ENCODE peak calls at places on chromosomes 1 and 21, in six cellular contexts. X is lower lobe of right lung, J is fibroblast of the aortic adventitia, E is cardiac fibroblast, B is HCT116, K is stomach. P is an unnamed sample.

GRCh38 chr1:11650331-11650991 is 3.8 kb downstream of the FBXO2 start:
- DNase-seq in E (peak; percentile 78), B (peak; percentile 38), J (peak; percentile 50), K (peak; percentile 89), X (peak; percentile 90), P (no peak)

GRCh38 chr1:157952601-157953000 is 40.8 kb upstream of the KIRREL1 start:
- DNase-seq in B (no peak), E (no peak), X (no peak), J (no peak), K (no peak), P (no peak)

GRCh38 chr21:42431196-42431595 is 27.5 kb downstream of the UBASH3A start:
- DNase-seq in X (no peak), K (no peak), J (no peak), E (no peak), B (no peak), P (no peak)

GRCh38 chr1:228698017-228698329 is 37.3 kb upstream of the RHOU start:
- DNase-seq in B (no peak), J (no peak), E (no peak), K (no peak), X (no peak), P (no peak)

GRCh38 chr1:45001011-45001481 is 10.1 kb downstream of the HECTD3 start:
- DNase-seq in J (no peak), X (peak; percentile 75), B (no peak), E (no peak), K (peak; percentile 43), P (no peak)

GRCh38 chr1:57623039-57623790 is 199.4 kb upstream of the DAB1 start:
- DNase-seq in X (no peak), E (peak; percentile 42), J (no peak), K (no peak), B (no peak), P (no peak)

GRCh38 chr1:93701619-93702018 is 20.0 kb upstream of the BCAR3 start:
- DNase-seq in K (peak; percentile 50), X (no peak), B (peak; percentile 97), E (peak; percentile 81), J (peak; percentile 92), P (no peak)

GRCh38 chr1:227661495-227661894 is 73.6 kb downstream of the JMJD4 start:
- DNase-seq in J (no peak), E (no peak), X (no peak), K (no peak), B (no peak), P (no peak)

GRCh38 chr21:46127239-46128105 is 27.9 kb downstream of the FTCD start:
- DNase-seq in X (peak; percentile 40), B (no peak), E (no peak), K (no peak), J (no peak), P (no peak)

GRCh38 chr1:198019126-198019525 is 102.0 kb downstream of the LHX9 start:
- DNase-seq in B (no peak), J (no peak), K (no peak), X (no peak), E (no peak), P (no peak)

GRCh38 chr1:246566808-246567154 is 525 bp downstream of the CNST start:
- DNase-seq in K (no peak), X (no peak), J (no peak), E (peak; percentile 45), B (no peak), P (no peak)

GRCh38 chr1:189977184-189977583 is 500.5 kb downstream of the BRINP3 start:
- DNase-seq in E (no peak), B (no peak), J (no peak), K (no peak), X (no peak), P (no peak)

GRCh38 chr1:222068937-222069336 is 327.0 kb upstream of the DUSP10 start:
- DNase-seq in J (no peak), B (no peak), X (no peak), K (no peak), E (no peak), P (no peak)

GRCh38 chr1:71093938-71094337 is 13.1 kb upstream of the ZRANB2 start:
- DNase-seq in E (peak; percentile 54), B (no peak), X (no peak), K (no peak), J (peak; percentile 61), P (no peak)

GRCh38 chr1:82162526-82163420 is 362.0 kb downstream of the ADGRL2 start:
- DNase-seq in E (no peak), X (no peak), J (no peak), B (no peak), K (no peak), P (no peak)

GRCh38 chr21:41802684-41803083 is 35.8 kb upstream of the RIPK4 start:
- DNase-seq in B (no peak), J (peak; percentile 48), X (no peak), K (no peak), E (peak; percentile 7), P (no peak)

GRCh38 chr21:27743971-27744564 is 777.2 kb upstream of the ADAMTS5 start:
- DNase-seq in E (no peak), K (no peak), X (peak; percentile 38), J (no peak), B (no peak), P (no peak)

GRCh38 chr1:14443164-14443787 is 155.2 kb upstream of the KAZN start:
- DNase-seq in B (no peak), X (no peak), K (no peak), J (no peak), E (no peak), P (no peak)

GRCh38 chr21:45989355-45990048 is 7.9 kb downstream of the COL6A1 start:
- DNase-seq in X (peak; percentile 38), E (no peak), J (no peak), B (no peak), K (peak; percentile 21), P (no peak)

GRCh38 chr1:63322248-63322943 is at the start of gene FOXD3:
- DNase-seq in J (peak; percentile 35), K (peak; percentile 71), E (peak; percentile 36), B (peak; percentile 27), X (peak; percentile 74), P (peak; percentile 53)

GRCh38 chr1:47941609-47942237 is 55.5 kb downstream of the TRABD2B start:
- DNase-seq in J (no peak), X (no peak), K (no peak), B (no peak), E (no peak), P (peak; percentile 10)

GRCh38 chr1:209710098-209710497 is 5.5 kb downstream of the HSD11B1 start:
- DNase-seq in X (no peak), B (no peak), K (no peak), J (no peak), E (no peak), P (no peak)

GRCh38 chr1:201358596-201358995 is 18.9 kb downstream of the TNNT2 start:
- DNase-seq in X (peak; percentile 6), J (peak; percentile 57), B (no peak), E (peak; percentile 36), K (no peak), P (no peak)

GRCh38 chr1:161739865-161740566 is 9.6 kb upstream of the DUSP12 start:
- DNase-seq in B (no peak), E (no peak), X (peak; percentile 54), J (no peak), K (no peak), P (no peak)

GRCh38 chr21:37226356-37226920 is 40.7 kb downstream of the VPS26C start:
- DNase-seq in K (no peak), B (no peak), E (no peak), X (no peak), J (no peak), P (no peak)

GRCh38 chr1:186722711-186723309 is 42.6 kb upstream of the PTGS2 start:
- DNase-seq in X (no peak), E (peak; percentile 68), B (peak; percentile 51), J (peak; percentile 70), K (no peak), P (peak; percentile 62)

DNA sequence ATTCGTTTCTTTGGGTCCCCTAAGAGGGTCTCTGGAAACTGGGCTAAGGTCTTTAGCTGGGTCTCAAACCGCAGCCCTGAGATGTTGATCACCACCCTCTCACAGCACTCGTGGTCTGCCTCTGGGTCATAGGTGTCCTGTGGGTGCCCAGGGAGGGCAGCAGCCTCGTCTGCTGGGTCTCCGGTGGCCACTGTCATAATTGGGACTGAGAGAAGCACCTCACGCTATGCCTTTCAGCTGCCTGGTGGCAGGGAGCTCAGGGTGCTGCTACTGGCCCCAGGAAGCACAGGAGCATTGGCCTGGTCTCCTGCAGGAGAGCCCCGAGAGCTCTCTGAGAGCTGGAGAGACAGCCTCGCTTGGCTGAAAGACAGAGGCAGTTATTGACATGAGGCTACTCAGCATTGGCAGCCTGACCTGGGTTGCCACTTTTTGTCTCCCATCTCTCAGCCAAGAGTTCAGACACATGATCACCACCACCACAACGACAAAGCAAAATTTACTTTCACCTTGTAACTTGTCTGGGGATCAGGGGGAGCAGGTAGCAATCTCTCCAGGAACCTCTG is 1.5 kb downstream of the KCNA2 start:
- DNase-seq in E (no peak), J (no peak), B (no peak), K (no peak), X (no peak), P (no peak)
- H3K4me3 ChIP-seq in E (no peak overlapping the region), J (no peak overlapping the region), B (no peak overlapping the region), K (no peak overlapping the region), X (no peak overlapping the region), P (no peak overlapping the region)

DNA sequence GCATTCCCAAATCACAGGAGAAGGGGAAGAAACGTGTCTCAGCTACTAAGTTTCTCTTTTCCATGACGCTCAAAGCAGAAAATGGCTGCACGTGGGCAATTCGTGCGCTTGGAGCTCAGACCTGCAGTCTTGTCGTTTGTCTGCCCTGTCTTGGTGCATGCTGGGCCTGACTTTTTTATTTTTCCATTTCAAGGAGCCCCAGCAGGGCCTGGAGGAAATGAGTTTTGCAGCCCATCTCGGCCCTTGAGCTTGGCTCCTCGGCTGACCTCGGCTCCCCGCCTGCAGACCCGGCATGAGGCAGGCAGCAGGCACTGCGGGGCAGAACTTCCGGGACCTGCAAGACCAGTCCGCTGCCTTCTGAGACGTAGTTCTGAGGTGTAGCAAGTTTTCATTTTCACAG is 25.6 kb downstream of the ERG start:
- DNase-seq in K (no peak), X (peak; percentile 58), E (no peak), J (no peak), B (no peak), P (no peak)
- TF ChIP-seq CTCF in K (no peak), X (no peak), E (no peak), J (no peak), B (no peak), P (no peak)

GRCh38 chr1:114153621-114154145 is at the start of gene SYT6:
- DNase-seq in J (no peak), X (no peak), B (no peak), E (no peak), K (no peak), P (no peak)

GRCh38 chr1:114154146-114154962 is 685 bp upstream of the SYT6 start:
- DNase-seq in E (peak; percentile 18), X (peak; percentile 45), K (no peak), B (no peak), J (peak; percentile 13), P (no peak)

GRCh38 chr1:114152211-114153050 is 1.2 kb downstream of the SYT6 start:
- DNase-seq in B (no peak), K (peak; percentile 37), J (peak; percentile 12), X (peak; percentile 62), E (peak; percentile 46), P (no peak)

GRCh38 chr1:114154963-114155322 is 1.3 kb upstream of the SYT6 start:
- DNase-seq in X (no peak), E (peak; percentile 14), K (no peak), B (no peak), J (peak; percentile 24), P (peak; percentile 53)

GRCh38 chr1:114153051-114153620 is 533 bp downstream of the SYT6 start:
- DNase-seq in B (no peak), J (no peak), K (no peak), E (no peak), X (peak; percentile 47), P (no peak)
- H3K4me3 ChIP-seq in B (no peak overlapping the region), J (no peak overlapping the region), K (peak overlapping the region; percentile 57), E (no peak overlapping the region), X (peak overlapping the region; percentile 50), P (peak overlapping the region; percentile 39)

GRCh38 chr1:115466433-115466832 is 128.4 kb upstream of the NGF start:
- DNase-seq in J (no peak), X (no peak), B (no peak), E (peak; percentile 18), K (no peak), P (no peak)
- TF ChIP-seq CTCF in J (peak; percentile 8), X (no peak), B (peak; percentile 35), E (peak; percentile 17), K (no peak), P (no peak)

P was measured in Caco-2.